ENCODE peak calls at places on chromosomes 3 and 15, in seven cellular contexts. Z, O, N, Y, I, P and F are unnamed samples.
A peak's percentile ranks its signal among the peaks of the same experiment; 100 is the strongest.

GRCh38 chr3:11367116-11367781 is 95.1 kb downstream of the ATG7 start:
- DNase-seq in Z (peak; percentile 73), O (peak; percentile 94), N (no peak), Y (no peak), I (no peak), P (no peak), F (peak; percentile 65)

GRCh38 chr3:184691397-184692131 is 20.3 kb downstream of the MAGEF1 start:
- DNase-seq in Z (peak; percentile 44), O (no peak), N (no peak), Y (no peak), I (no peak), P (no peak), F (no peak)

GRCh38 chr3:186143280-186143679 is 34.4 kb upstream of the ETV5 start:
- DNase-seq in Z (no peak), O (no peak), N (no peak), Y (no peak), I (no peak), P (no peak), F (no peak)

GRCh38 chr15:56428821-56429458 is 36.0 kb downstream of the MNS1 start:
- DNase-seq in Z (peak; percentile 39), O (peak; percentile 32), N (no peak), Y (peak; percentile 0), I (no peak), P (no peak), F (peak; percentile 31)

GRCh38 chr3:57903124-57903668 is 105.0 kb upstream of the FLNB start:
- DNase-seq in Z (no peak), O (no peak), N (no peak), Y (no peak), I (no peak), P (no peak), F (no peak)

GRCh38 chr15:28889346-28889745 is 3.6 kb downstream of the APBA2 start:
- DNase-seq in Z (no peak), O (no peak), N (no peak), Y (no peak), I (no peak), P (no peak), F (no peak)

GRCh38 chr3:158347966-158348365 is 223.0 kb upstream of the MLF1 start:
- DNase-seq in Z (peak; percentile 11), O (no peak), N (no peak), Y (no peak), I (no peak), P (no peak), F (no peak)

GRCh38 chr15:58748787-58749531 is 548 bp downstream of the ADAM10 start:
- DNase-seq in Z (no peak), O (peak; percentile 52), N (peak; percentile 47), Y (peak; percentile 62), I (peak; percentile 70), P (peak; percentile 42), F (peak; percentile 81)

GRCh38 chr3:97917813-97918536 is 54.3 kb downstream of the RIOX2 start:
- DNase-seq in Z (peak; percentile 69), O (peak; percentile 22), N (no peak), Y (no peak), I (no peak), P (peak; percentile 18), F (no peak)

GRCh38 chr3:146739203-146739671 is 134.1 kb upstream of the PLSCR5 start:
- DNase-seq in Z (no peak), O (no peak), N (no peak), Y (no peak), I (no peak), P (no peak), F (no peak)

GRCh38 chr15:67033012-67033411 is 32.4 kb upstream of the SMAD3 start:
- DNase-seq in Z (no peak), O (no peak), N (peak; percentile 50), Y (no peak), I (no peak), P (no peak), F (peak; percentile 67)

GRCh38 chr3:64120876-64121275 is 97.6 kb upstream of the PSMD6 start:
- DNase-seq in Z (no peak), O (no peak), N (no peak), Y (no peak), I (peak; percentile 27), P (no peak), F (no peak)

GRCh38 chr15:41283653-41284424 is 48.6 kb downstream of the OIP5 start:
- DNase-seq in Z (peak; percentile 99), O (peak; percentile 99), N (peak; percentile 98), Y (peak; percentile 98), I (peak; percentile 97), P (peak; percentile 98), F (peak; percentile 99)

GRCh38 chr15:39736646-39737550 is 45.7 kb downstream of the FSIP1 start:
- DNase-seq in Z (no peak), O (no peak), N (no peak), Y (no peak), I (no peak), P (no peak), F (no peak)

GRCh38 chr3:46715507-46716175 is 2.0 kb downstream of the PRSS50 start:
- DNase-seq in Z (no peak), O (no peak), N (no peak), Y (no peak), I (peak; percentile 38), P (no peak), F (no peak)

GRCh38 chr3:46713898-46714552 is 3.6 kb downstream of the PRSS50 start:
- DNase-seq in Z (no peak), O (no peak), N (peak; percentile 17), Y (no peak), I (no peak), P (no peak), F (no peak)

GRCh38 chr3:46713048-46713897 is 4.4 kb downstream of the PRSS50 start:
- DNase-seq in Z (no peak), O (no peak), N (no peak), Y (no peak), I (no peak), P (no peak), F (no peak)

GRCh38 chr3:46716461-46717441 is 918 bp downstream of the PRSS50 start:
- DNase-seq in Z (no peak), O (no peak), N (no peak), Y (no peak), I (peak; percentile 42), P (no peak), F (no peak)

GRCh38 chr3:46714728-46715506 is 2.8 kb downstream of the PRSS50 start:
- DNase-seq in Z (no peak), O (no peak), N (peak; percentile 17), Y (no peak), I (peak; percentile 35), P (no peak), F (no peak)
- H3K23ac ChIP-seq in Z (no peak overlapping the region), O (no peak overlapping the region), N (no peak overlapping the region), Y (peak overlapping the region; percentile 52), I (no peak overlapping the region), P (no peak overlapping the region), F (no peak overlapping the region)

GRCh38 chr3:51934991-51935885 is 6.5 kb downstream of the RRP9 start:
- DNase-seq in Z (no peak), O (no peak), N (no peak), Y (no peak), I (no peak), P (no peak), F (no peak)

GRCh38 chr3:51937611-51938450 is 3.9 kb downstream of the RRP9 start:
- DNase-seq in Z (no peak), O (no peak), N (no peak), Y (no peak), I (no peak), P (no peak), F (no peak)

GRCh38 chr3:51935886-51936755 is 5.6 kb downstream of the RRP9 start:
- DNase-seq in Z (no peak), O (no peak), N (no peak), Y (no peak), I (no peak), P (no peak), F (no peak)

GRCh38 chr3:51938780-51939425 is 2.8 kb downstream of the RRP9 start:
- DNase-seq in Z (no peak), O (no peak), N (no peak), Y (no peak), I (no peak), P (no peak), F (no peak)

DNA sequence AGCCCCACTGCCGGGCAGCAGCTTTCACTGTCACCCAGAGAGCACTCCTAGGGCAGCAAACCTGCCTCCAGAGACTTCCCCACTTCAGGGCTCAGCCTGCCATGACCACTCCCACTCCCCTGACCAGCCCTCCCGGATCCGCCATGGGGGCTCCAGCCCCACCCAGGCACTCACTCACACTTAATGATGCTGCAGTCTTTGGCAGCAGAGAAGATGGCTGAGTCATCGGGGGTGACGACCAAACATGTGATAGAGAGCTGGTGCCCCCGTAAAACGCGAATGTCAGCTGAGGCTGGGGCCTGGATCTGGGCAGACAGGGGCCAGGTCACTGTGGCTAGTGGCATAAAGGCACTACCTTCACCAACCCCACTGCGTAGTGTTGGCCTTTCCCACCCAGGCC is 4.7 kb downstream of the RRP9 start:
- DNase-seq in Z (peak; percentile 36), O (no peak), N (no peak), Y (no peak), I (no peak), P (no peak), F (no peak)
- H3K79me1 ChIP-seq in Z (peaks cover 28% of the 10 kb centered on the region), O (peaks cover 32% of the 10 kb centered on the region), N (peaks cover 14% of the 10 kb centered on the region), Y (peaks cover 5% of the 10 kb centered on the region), I (peaks cover 12% of the 10 kb centered on the region), P (no peaks in the 10 kb centered on the region), F (peaks cover 22% of the 10 kb centered on the region)

GRCh38 chr3:9843715-9844438 is at the start of gene RPUSD3:
- DNase-seq in Z (peak; percentile 93), O (peak; percentile 92), N (peak; percentile 96), Y (peak; percentile 95), I (peak; percentile 100), P (peak; percentile 97), F (peak; percentile 97)

GRCh38 chr3:9846231-9846630 is 2.4 kb upstream of the RPUSD3 start:
- DNase-seq in Z (no peak), O (no peak), N (peak; percentile 24), Y (no peak), I (no peak), P (no peak), F (no peak)

GRCh38 chr3:9838856-9839255 is 5.0 kb downstream of the RPUSD3 start:
- DNase-seq in Z (no peak), O (no peak), N (no peak), Y (no peak), I (no peak), P (no peak), F (no peak)

GRCh38 chr3:9837701-9838582 is 5.9 kb downstream of the RPUSD3 start:
- DNase-seq in Z (no peak), O (no peak), N (no peak), Y (no peak), I (no peak), P (no peak), F (no peak)

DNA sequence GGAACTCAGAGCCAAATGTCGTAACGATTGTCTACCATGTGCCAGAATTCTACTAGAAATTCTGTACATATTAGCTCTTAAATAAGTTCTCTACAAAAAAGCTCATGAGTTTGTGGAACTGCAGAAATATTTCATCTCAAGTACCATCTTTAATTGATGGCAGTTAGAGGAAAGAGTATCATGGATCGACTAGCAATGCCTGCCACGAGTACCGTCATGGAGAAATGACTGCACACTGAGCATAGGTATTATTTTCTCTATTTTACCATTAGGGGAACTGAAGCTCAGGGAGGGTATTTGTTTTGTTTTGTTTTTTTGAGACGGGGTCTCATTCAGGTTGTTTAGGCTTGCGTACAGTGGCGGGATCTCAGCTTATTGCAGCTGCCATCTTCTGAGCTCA is 2.8 kb downstream of the RPUSD3 start:
- DNase-seq in Z (no peak), O (no peak), N (no peak), Y (no peak), I (no peak), P (no peak), F (no peak)
- H3K23ac ChIP-seq in Z (no peak overlapping the region), O (no peak overlapping the region), N (no peak overlapping the region), Y (no peak overlapping the region), I (no peak overlapping the region), P (no peak overlapping the region), F (no peak overlapping the region)

GRCh38 chr3:114694251-114694650 is 400.4 kb downstream of the TIGIT start:
- DNase-seq in Z (no peak), O (no peak), N (no peak), Y (no peak), I (no peak), P (no peak), F (no peak)
- H3K79me1 ChIP-seq in Z (no peaks in the 10 kb centered on the region), O (peaks cover 9% of the 10 kb centered on the region), N (no peaks in the 10 kb centered on the region), Y (no peaks in the 10 kb centered on the region), I (no peaks in the 10 kb centered on the region), P (no peaks in the 10 kb centered on the region), F (no peaks in the 10 kb centered on the region)